ENCODE peak calls at places on chromosomes 4 and X, in seven cellular contexts. I is aorta, V is testis, Z is MM.1S, H is SJSA1, O is body of pancreas, X is kidney. D is an unnamed sample.

GRCh38 chr4:7462509-7462971 is 27.8 kb upstream of the PSAPL1 start:
- DNase-seq in X (no peak), O (peak; percentile 5), I (no peak), H (no peak), V (peak; percentile 70), Z (no peak), D (no peak)

GRCh38 chrX:116961872-116962582 is 499.3 kb upstream of the CT83 start:
- DNase-seq in O (no peak), Z (no peak), H (no peak), X (no peak), V (no peak), I (peak; percentile 58), D (no peak)

GRCh38 chr4:14566518-14566917 is 435.8 kb upstream of the CPEB2 start:
- DNase-seq in Z (peak; percentile 73), O (no peak), H (no peak), I (no peak), X (no peak), V (no peak), D (no peak)

GRCh38 chr4:185761352-185762235 is 50.4 kb downstream of the SORBS2 start:
- DNase-seq in V (no peak), X (no peak), I (no peak), Z (no peak), H (no peak), O (no peak), D (no peak)

GRCh38 chr4:76624271-76624681 is 189.2 kb downstream of the SHROOM3 start:
- DNase-seq in X (peak; percentile 61), H (peak; percentile 75), V (peak; percentile 32), O (peak; percentile 91), Z (no peak), I (peak; percentile 78), D (peak; percentile 43)

GRCh38 chrX:153521034-153521433 is 3.6 kb downstream of the ATP2B3 start:
- DNase-seq in H (no peak), I (no peak), V (peak; percentile 23), O (no peak), X (no peak), Z (no peak), D (no peak)

GRCh38 chr4:185381794-185382193 is 13.9 kb downstream of the LRP2BP start:
- DNase-seq in I (no peak), H (no peak), X (no peak), O (no peak), Z (no peak), V (no peak), D (no peak)

GRCh38 chr4:56907009-56907408 is 691 bp upstream of the REST start:
- DNase-seq in H (no peak), Z (no peak), X (no peak), V (no peak), I (no peak), O (peak; percentile 5), D (no peak)

GRCh38 chrX:97308161-97308560 is 424.5 kb downstream of the RPA4 start:
- DNase-seq in O (no peak), Z (no peak), H (no peak), V (no peak), I (no peak), X (no peak), D (no peak)

GRCh38 chrX:154411322-154411980 is at the start of gene TAFAZZIN:
- DNase-seq in Z (peak; percentile 75), X (peak; percentile 90), O (peak; percentile 77), H (peak; percentile 75), V (peak; percentile 58), I (peak; percentile 92), D (peak; percentile 74)

GRCh38 chr4:101835121-101835904 is 44.8 kb downstream of the BANK1 start:
- DNase-seq in H (peak; percentile 62), X (no peak), O (peak; percentile 19), V (peak; percentile 82), I (no peak), Z (no peak), D (no peak)

GRCh38 chrX:2677764-2678163 is 13.3 kb upstream of the CD99 start:
- DNase-seq in Z (no peak), V (peak; percentile 57), O (peak; percentile 91), X (peak; percentile 92), I (peak; percentile 94), H (peak; percentile 61), D (peak; percentile 88)

GRCh38 chr4:21517460-21517859 is 431.1 kb downstream of the KCNIP4 start:
- DNase-seq in I (no peak), X (no peak), Z (no peak), V (no peak), O (no peak), H (no peak), D (no peak)

GRCh38 chr4:94562285-94562684 is 110.5 kb downstream of the PDLIM5 start:
- DNase-seq in O (no peak), Z (no peak), X (no peak), V (no peak), H (no peak), I (no peak), D (no peak)

DNA sequence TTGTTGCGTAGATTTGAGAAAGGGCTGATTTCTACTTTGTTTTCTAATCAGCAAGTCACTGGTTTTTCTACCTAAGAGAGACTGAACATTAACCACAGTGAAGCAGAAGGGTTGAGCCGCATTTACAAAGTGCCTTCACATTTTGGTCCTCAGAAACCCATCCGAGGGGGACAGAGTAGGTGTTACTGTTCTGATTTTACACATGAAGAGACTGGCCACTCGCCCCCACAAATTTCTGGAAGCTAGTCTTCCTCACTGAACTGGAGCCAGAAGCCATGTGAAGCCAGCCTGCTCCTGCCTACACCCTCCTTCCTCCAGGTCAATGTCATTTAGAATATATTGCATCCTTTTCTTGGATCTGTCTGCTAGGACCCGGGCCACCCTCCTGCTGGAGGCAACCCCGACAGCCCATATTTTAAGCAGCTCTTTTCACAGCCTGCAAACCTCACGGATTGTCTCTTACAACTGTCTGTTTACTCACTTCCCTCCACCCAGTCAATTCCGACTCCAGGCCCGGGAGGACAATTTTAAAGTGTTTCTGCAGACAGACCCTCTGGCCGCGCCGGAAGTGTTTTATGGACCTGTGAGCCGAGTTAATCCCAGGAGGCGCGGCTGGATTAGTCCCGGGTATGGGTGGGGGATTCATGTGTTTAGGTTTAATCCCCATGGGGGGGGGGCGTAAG is 73.2 kb upstream of the BCOR start:
- DNase-seq in V (no peak), Z (no peak), H (peak; percentile 16), X (no peak), I (no peak), O (no peak), D (peak; percentile 64)
- H3K27ac ChIP-seq in V (peak overlapping the region; percentile 72), Z (peak overlapping the region; percentile 93), H (peak overlapping the region; percentile 58), X (peak overlapping the region; percentile 53), I (no peak overlapping the region), O (peak overlapping the region; percentile 96), D (peak overlapping the region; percentile 46)

GRCh38 chrX:7086384-7086783 is 61.1 kb upstream of the STS start:
- DNase-seq in H (no peak), O (no peak), X (no peak), I (no peak), Z (no peak), V (no peak), D (no peak)

GRCh38 chrX:7090506-7091095 is 56.9 kb upstream of the STS start:
- DNase-seq in X (no peak), H (no peak), O (no peak), V (no peak), Z (no peak), I (no peak), D (no peak)

GRCh38 chrX:7085879-7086278 is 61.6 kb upstream of the STS start:
- DNase-seq in H (no peak), O (no peak), Z (no peak), I (no peak), X (no peak), V (no peak), D (no peak)

GRCh38 chrX:7091923-7092322 is 55.6 kb upstream of the STS start:
- DNase-seq in O (no peak), I (no peak), H (no peak), Z (no peak), V (no peak), X (no peak), D (no peak)

GRCh38 chrX:7088968-7089615 is 58.4 kb upstream of the STS start:
- DNase-seq in H (no peak), V (no peak), I (no peak), Z (peak; percentile 27), X (no peak), O (no peak), D (no peak)
- H3K4me1 ChIP-seq in H (peaks cover 4% of the 10 kb centered on the region), V (no peaks in the 10 kb centered on the region), I (no peaks in the 10 kb centered on the region), Z (peaks cover 19% of the 10 kb centered on the region), X (no peaks in the 10 kb centered on the region), O (no peaks in the 10 kb centered on the region), D (peaks cover 1% of the 10 kb centered on the region)

DNA sequence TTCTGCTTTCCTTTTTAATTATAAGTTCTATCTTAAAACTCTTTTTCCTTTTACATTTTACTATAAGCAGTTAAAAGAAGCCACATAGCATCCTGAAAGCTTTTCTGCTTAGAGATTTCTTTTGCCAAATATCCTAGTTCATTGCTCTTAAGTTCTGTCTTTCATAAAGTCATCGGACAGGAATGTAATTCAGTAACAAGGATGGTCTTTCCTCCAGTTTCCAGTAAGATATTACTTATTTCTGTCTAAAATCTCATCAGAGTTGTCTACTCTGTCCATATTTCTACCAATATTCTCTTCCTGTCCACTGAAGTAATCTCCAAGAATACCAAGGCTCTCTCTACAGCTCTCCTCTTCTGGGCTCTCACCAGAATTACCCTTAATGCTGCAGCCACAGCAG is 37.5 kb upstream of the ADH1C start:
- DNase-seq in V (no peak), H (no peak), Z (no peak), I (no peak), O (no peak), X (no peak), D (no peak)
- H3K27ac ChIP-seq in V (no peak overlapping the region), H (no peak overlapping the region), Z (no peak overlapping the region), I (no peak overlapping the region), O (no peak overlapping the region), X (no peak overlapping the region), D (no peak overlapping the region)

GRCh38 chr4:87007345-87008181 is 72.8 kb downstream of the AFF1 start:
- DNase-seq in V (peak; percentile 83), X (peak; percentile 77), Z (peak; percentile 50), H (peak; percentile 65), I (peak; percentile 83), O (peak; percentile 57), D (peak; percentile 75)
- H3K4me1 ChIP-seq in V (peaks cover 23% of the 10 kb centered on the region), X (peaks cover 19% of the 10 kb centered on the region), Z (peaks cover 44% of the 10 kb centered on the region), H (peaks cover 25% of the 10 kb centered on the region), I (no peaks in the 10 kb centered on the region), O (peaks cover 57% of the 10 kb centered on the region), D (peaks cover 2% of the 10 kb centered on the region)